ENCODE peak calls at places on chromosome 11, in six cellular contexts. One of them, this sample, is unnamed.

GRCh38 chr11:66715346-66716085 is 13.5 kb downstream of the SPTBN2 start:
- DNase-seq in stimulated activated CD4-positive, alpha-beta T cell treated with anti-CD3 and anti-CD28 coated beads, Interleukin-1b, Interleukin-23, amount 100 ng/mL, for 4 hours: no peak
- DNase-seq in AG10803: no peak
- DNase-seq in substantia nigra: no peak
- DNase-seq in mucosa of gallbladder: no peak
- DNase-seq in activated CD4-positive, alpha-beta T cell treated with anti-CD3 and anti-CD28 coated beads for 4 hours: no peak
- DNase-seq in this sample: no peak

GRCh38 chr11:105265859-105266258 is 126.3 kb upstream of the CARD18 start:
- DNase-seq in substantia nigra: no peak
- DNase-seq in stimulated activated CD4-positive, alpha-beta T cell treated with anti-CD3 and anti-CD28 coated beads, Interleukin-1b, Interleukin-23, amount 100 ng/mL, for 4 hours: no peak
- DNase-seq in activated CD4-positive, alpha-beta T cell treated with anti-CD3 and anti-CD28 coated beads for 4 hours: no peak
- DNase-seq in mucosa of gallbladder: no peak
- DNase-seq in AG10803: peak; percentile 25
- DNase-seq in this sample: peak; percentile 28

GRCh38 chr11:63813035-63813562 is at the start of gene SPINDOC:
- DNase-seq in AG10803: peak; percentile 58
- DNase-seq in substantia nigra: peak; percentile 62
- DNase-seq in mucosa of gallbladder: peak; percentile 72
- DNase-seq in stimulated activated CD4-positive, alpha-beta T cell treated with anti-CD3 and anti-CD28 coated beads, Interleukin-1b, Interleukin-23, amount 100 ng/mL, for 4 hours: peak; percentile 68
- DNase-seq in activated CD4-positive, alpha-beta T cell treated with anti-CD3 and anti-CD28 coated beads for 4 hours: peak; percentile 53
- DNase-seq in this sample: peak; percentile 78

GRCh38 chr11:68266121-68266891 is 5.5 kb downstream of the C11orf24 start:
- DNase-seq in mucosa of gallbladder: no peak
- DNase-seq in AG10803: no peak
- DNase-seq in substantia nigra: peak; percentile 28
- DNase-seq in stimulated activated CD4-positive, alpha-beta T cell treated with anti-CD3 and anti-CD28 coated beads, Interleukin-1b, Interleukin-23, amount 100 ng/mL, for 4 hours: no peak
- DNase-seq in activated CD4-positive, alpha-beta T cell treated with anti-CD3 and anti-CD28 coated beads for 4 hours: no peak
- DNase-seq in this sample: no peak

GRCh38 chr11:16825968-16826367 is 87.5 kb downstream of the C11orf58 start:
- DNase-seq in substantia nigra: no peak
- DNase-seq in activated CD4-positive, alpha-beta T cell treated with anti-CD3 and anti-CD28 coated beads for 4 hours: no peak
- DNase-seq in stimulated activated CD4-positive, alpha-beta T cell treated with anti-CD3 and anti-CD28 coated beads, Interleukin-1b, Interleukin-23, amount 100 ng/mL, for 4 hours: no peak
- DNase-seq in mucosa of gallbladder: no peak
- DNase-seq in AG10803: no peak
- DNase-seq in this sample: no peak

GRCh38 chr11:34798985-34799384 is 117.2 kb downstream of the APIP start:
- DNase-seq in substantia nigra: no peak
- DNase-seq in AG10803: no peak
- DNase-seq in mucosa of gallbladder: peak; percentile 26
- DNase-seq in activated CD4-positive, alpha-beta T cell treated with anti-CD3 and anti-CD28 coated beads for 4 hours: no peak
- DNase-seq in stimulated activated CD4-positive, alpha-beta T cell treated with anti-CD3 and anti-CD28 coated beads, Interleukin-1b, Interleukin-23, amount 100 ng/mL, for 4 hours: no peak
- DNase-seq in this sample: no peak

GRCh38 chr11:35857922-35858321 is 85.9 kb upstream of the LDLRAD3 start:
- DNase-seq in stimulated activated CD4-positive, alpha-beta T cell treated with anti-CD3 and anti-CD28 coated beads, Interleukin-1b, Interleukin-23, amount 100 ng/mL, for 4 hours: no peak
- DNase-seq in activated CD4-positive, alpha-beta T cell treated with anti-CD3 and anti-CD28 coated beads for 4 hours: no peak
- DNase-seq in mucosa of gallbladder: no peak
- DNase-seq in AG10803: no peak
- DNase-seq in substantia nigra: no peak
- DNase-seq in this sample: no peak

GRCh38 chr11:62129610-62130497 is 6.0 kb downstream of the INCENP start:
- DNase-seq in activated CD4-positive, alpha-beta T cell treated with anti-CD3 and anti-CD28 coated beads for 4 hours: no peak
- DNase-seq in stimulated activated CD4-positive, alpha-beta T cell treated with anti-CD3 and anti-CD28 coated beads, Interleukin-1b, Interleukin-23, amount 100 ng/mL, for 4 hours: no peak
- DNase-seq in substantia nigra: no peak
- DNase-seq in mucosa of gallbladder: no peak
- DNase-seq in AG10803: no peak
- DNase-seq in this sample: no peak

GRCh38 chr11:100681064-100681502 is 6.0 kb upstream of the ARHGAP42 start:
- DNase-seq in substantia nigra: no peak
- DNase-seq in activated CD4-positive, alpha-beta T cell treated with anti-CD3 and anti-CD28 coated beads for 4 hours: no peak
- DNase-seq in stimulated activated CD4-positive, alpha-beta T cell treated with anti-CD3 and anti-CD28 coated beads, Interleukin-1b, Interleukin-23, amount 100 ng/mL, for 4 hours: no peak
- DNase-seq in mucosa of gallbladder: peak; percentile 80
- DNase-seq in AG10803: peak; percentile 52
- DNase-seq in this sample: peak; percentile 43

GRCh38 chr11:18332302-18332701 is 9.9 kb downstream of the GTF2H1 start:
- DNase-seq in activated CD4-positive, alpha-beta T cell treated with anti-CD3 and anti-CD28 coated beads for 4 hours: peak; percentile 7
- DNase-seq in AG10803: no peak
- DNase-seq in stimulated activated CD4-positive, alpha-beta T cell treated with anti-CD3 and anti-CD28 coated beads, Interleukin-1b, Interleukin-23, amount 100 ng/mL, for 4 hours: no peak
- DNase-seq in mucosa of gallbladder: no peak
- DNase-seq in substantia nigra: no peak
- DNase-seq in this sample: no peak

GRCh38 chr11:9263840-9264380 is 1.2 kb downstream of the DENND5A start:
- DNase-seq in stimulated activated CD4-positive, alpha-beta T cell treated with anti-CD3 and anti-CD28 coated beads, Interleukin-1b, Interleukin-23, amount 100 ng/mL, for 4 hours: peak; percentile 9
- DNase-seq in mucosa of gallbladder: no peak
- DNase-seq in AG10803: peak; percentile 46
- DNase-seq in substantia nigra: peak; percentile 55
- DNase-seq in activated CD4-positive, alpha-beta T cell treated with anti-CD3 and anti-CD28 coated beads for 4 hours: peak; percentile 54
- DNase-seq in this sample: peak; percentile 59

GRCh38 chr11:66418168-66418985 is 2.5 kb upstream of the NPAS4 start:
- DNase-seq in AG10803: peak; percentile 96
- DNase-seq in mucosa of gallbladder: peak; percentile 53
- DNase-seq in activated CD4-positive, alpha-beta T cell treated with anti-CD3 and anti-CD28 coated beads for 4 hours: peak; percentile 43
- DNase-seq in stimulated activated CD4-positive, alpha-beta T cell treated with anti-CD3 and anti-CD28 coated beads, Interleukin-1b, Interleukin-23, amount 100 ng/mL, for 4 hours: peak; percentile 53
- DNase-seq in substantia nigra: peak; percentile 20
- DNase-seq in this sample: peak; percentile 99

GRCh38 chr11:115678942-115679341 is 174.7 kb upstream of the CADM1 start:
- DNase-seq in stimulated activated CD4-positive, alpha-beta T cell treated with anti-CD3 and anti-CD28 coated beads, Interleukin-1b, Interleukin-23, amount 100 ng/mL, for 4 hours: no peak
- DNase-seq in mucosa of gallbladder: no peak
- DNase-seq in substantia nigra: no peak
- DNase-seq in activated CD4-positive, alpha-beta T cell treated with anti-CD3 and anti-CD28 coated beads for 4 hours: no peak
- DNase-seq in AG10803: no peak
- DNase-seq in this sample: no peak

This sample was measured in EH.